ENCODE peak calls at places on chromosomes 6 and 20, in six cellular contexts. S is pancreas, F is adrenal gland, X is SJSA1, B is aorta, K is left lung. Q is an unnamed sample.

GRCh38 chr6:131923356-131923755 is 27.8 kb downstream of the CCN2 start:
- DNase-seq in S (peak; percentile 50), F (peak; percentile 30), X (peak; percentile 52), B (no peak), K (no peak), Q (no peak)

GRCh38 chr6:167712332-167713087 is 114.2 kb upstream of the AFDN start:
- DNase-seq in S (no peak), F (no peak), X (no peak), B (no peak), K (no peak), Q (no peak)

GRCh38 chr6:11744753-11745152 is 33.9 kb downstream of the ADTRP start:
- DNase-seq in S (peak; percentile 71), F (peak; percentile 54), X (no peak), B (peak; percentile 87), K (peak; percentile 71), Q (no peak)

GRCh38 chr6:170038717-170039116 is 252.2 kb downstream of the DLL1 start:
- DNase-seq in S (no peak), F (no peak), X (no peak), B (no peak), K (peak; percentile 19), Q (no peak)

GRCh38 chr6:108897371-108897770 is 49.1 kb downstream of the ARMC2 start:
- DNase-seq in S (no peak), F (no peak), X (no peak), B (no peak), K (no peak), Q (no peak)

GRCh38 chr6:15775076-15775634 is 112.3 kb upstream of the DTNBP1 start:
- DNase-seq in S (no peak), F (no peak), X (no peak), B (no peak), K (no peak), Q (no peak)

GRCh38 chr6:53922571-53922981 is 127.8 kb downstream of the LRRC1 start:
- DNase-seq in S (no peak), F (no peak), X (peak; percentile 87), B (no peak), K (no peak), Q (no peak)

GRCh38 chr20:45118028-45118427 is 3.1 kb upstream of the WFDC5 start:
- DNase-seq in S (no peak), F (no peak), X (no peak), B (no peak), K (no peak), Q (no peak)

GRCh38 chr6:106667022-106667402 is 37.6 kb downstream of the QRSL1 start:
- DNase-seq in S (no peak), F (no peak), X (no peak), B (no peak), K (no peak), Q (no peak)

GRCh38 chr6:106666290-106667021 is 37.1 kb downstream of the QRSL1 start:
- DNase-seq in S (no peak), F (no peak), X (no peak), B (no peak), K (no peak), Q (no peak)

GRCh38 chr6:106674541-106675229 is 45.3 kb downstream of the QRSL1 start:
- DNase-seq in S (no peak), F (no peak), X (no peak), B (no peak), K (no peak), Q (no peak)

GRCh38 chr6:106671651-106672050 is 42.3 kb downstream of the QRSL1 start:
- DNase-seq in S (no peak), F (no peak), X (no peak), B (no peak), K (no peak), Q (no peak)

GRCh38 chr6:106670236-106670635 is 40.9 kb downstream of the QRSL1 start:
- DNase-seq in S (no peak), F (no peak), X (no peak), B (no peak), K (no peak), Q (no peak)
- H3K27ac ChIP-seq in S (no peak overlapping the region), F (no peak overlapping the region), X (no peak overlapping the region), B (no peak overlapping the region), K (no peak overlapping the region), Q (no peak overlapping the region)

DNA sequence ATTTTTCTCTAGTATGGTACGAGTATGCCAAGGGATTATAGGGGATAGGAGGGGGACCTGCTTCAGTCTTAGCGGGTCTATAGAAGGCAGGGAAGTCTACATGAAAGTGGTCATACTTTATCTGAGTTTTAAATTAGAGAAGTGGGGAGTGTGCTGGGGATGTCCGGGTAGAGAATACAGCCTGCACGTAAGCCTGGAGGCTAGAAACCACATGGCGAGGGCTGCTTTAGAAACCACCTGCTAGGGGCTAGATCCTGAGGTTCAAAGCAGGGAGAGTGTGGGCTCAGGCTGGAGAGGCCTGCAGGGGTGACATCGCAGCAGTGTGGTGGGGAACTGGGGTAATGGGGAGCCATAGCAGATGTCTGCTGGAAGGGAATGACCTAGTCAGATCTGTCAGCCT is 85.2 kb downstream of the VEGFA start:
- DNase-seq in S (no peak), F (no peak), X (no peak), B (no peak), K (no peak), Q (no peak)
- H3K9me3 ChIP-seq in S (no peaks in the 10 kb centered on the region), F (no peaks in the 10 kb centered on the region), X (no peaks in the 10 kb centered on the region), B (no peaks in the 10 kb centered on the region), K (no peaks in the 10 kb centered on the region), Q (no peaks in the 10 kb centered on the region)

DNA sequence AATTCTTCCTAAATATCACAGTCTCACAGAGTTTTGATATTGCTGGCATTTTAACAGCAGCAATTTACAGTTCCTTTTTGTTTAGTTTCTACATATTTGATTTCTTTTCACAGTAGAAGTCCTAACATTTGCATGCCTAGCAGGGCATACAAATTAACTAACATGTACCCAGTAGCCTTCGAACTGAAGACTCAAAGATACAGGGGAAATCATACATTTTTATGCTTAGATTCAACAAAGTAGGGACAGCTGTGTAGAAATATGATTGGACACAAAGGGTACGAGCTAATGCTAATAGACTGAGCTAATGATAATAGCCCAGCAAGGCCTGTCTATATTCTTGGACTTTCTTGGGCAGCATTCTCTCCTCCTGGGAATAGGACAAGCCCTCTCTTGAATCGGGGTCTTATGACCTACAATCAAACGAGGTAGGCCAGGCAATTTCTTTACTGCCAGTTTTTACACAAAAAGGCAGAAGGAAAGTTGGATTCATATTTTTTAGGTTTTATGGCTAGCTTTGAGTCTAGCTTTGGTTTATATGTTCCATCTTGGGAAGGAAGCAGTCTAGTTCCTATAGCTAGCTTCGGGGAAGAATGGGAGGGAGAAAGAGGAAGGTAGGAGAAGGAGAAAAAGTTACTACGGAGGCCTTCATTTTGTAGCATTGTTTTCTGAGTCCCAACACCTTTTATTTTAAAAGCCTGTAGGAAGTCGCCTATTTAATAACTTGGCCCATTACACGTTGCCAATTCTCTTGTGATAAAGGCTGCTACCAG is 115.8 kb downstream of the HFE start:
- DNase-seq in S (no peak), F (no peak), X (no peak), B (no peak), K (no peak), Q (no peak)
- H3K4me3 ChIP-seq in S (no peak overlapping the region), F (no peak overlapping the region), X (no peak overlapping the region), B (no peak overlapping the region), K (no peak overlapping the region), Q (no peak overlapping the region)

GRCh38 chr6:86938814-86939213 is 1.5 kb downstream of the HTR1E start:
- DNase-seq in S (no peak), F (no peak), X (no peak), B (no peak), K (no peak), Q (no peak)

GRCh38 chr6:86937219-86938079 is at the start of gene HTR1E:
- DNase-seq in S (peak; percentile 62), F (peak; percentile 45), X (peak; percentile 44), B (no peak), K (no peak), Q (no peak)

GRCh38 chr6:86934365-86934764 is 3.0 kb upstream of the HTR1E start:
- DNase-seq in S (no peak), F (no peak), X (no peak), B (no peak), K (no peak), Q (no peak)

DNA sequence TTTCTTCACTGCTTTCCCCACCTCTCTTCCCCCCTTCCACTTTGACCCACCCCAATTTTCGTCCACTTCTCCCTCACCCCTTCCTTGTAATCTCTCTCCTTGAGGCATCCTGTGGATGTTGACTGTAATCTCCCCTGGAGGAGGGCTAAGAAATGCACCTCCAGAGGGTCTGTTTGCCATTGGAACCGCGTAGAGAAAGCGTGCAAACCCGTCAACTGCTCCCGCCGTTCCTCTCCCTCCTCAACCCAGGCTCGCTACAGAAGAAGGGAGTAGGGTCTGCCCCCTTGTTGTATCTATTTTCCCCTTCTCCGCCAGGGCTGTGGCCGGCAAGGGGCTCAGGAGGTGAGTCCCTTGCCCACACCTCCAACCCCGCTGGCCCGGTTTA is 502 bp upstream of the HTR1E start:
- DNase-seq in S (no peak), F (no peak), X (no peak), B (no peak), K (no peak), Q (no peak)
- H3K27ac ChIP-seq in S (no peak overlapping the region), F (no peak overlapping the region), X (no peak overlapping the region), B (no peak overlapping the region), K (no peak overlapping the region), Q (no peak overlapping the region)

GRCh38 chr20:60581606-60582005 is 623.4 kb downstream of the CDH26 start:
- DNase-seq in S (no peak), F (no peak), X (no peak), B (no peak), K (no peak), Q (no peak)
- H3K9me3 ChIP-seq in S (no peaks in the 10 kb centered on the region), F (peaks cover 3% of the 10 kb centered on the region), X (peaks cover 2% of the 10 kb centered on the region), B (no peaks in the 10 kb centered on the region), K (no peaks in the 10 kb centered on the region), Q (no peaks in the 10 kb centered on the region)